ENCODE peak calls at places on chromosomes 12 and 14, in six cellular contexts. H, E, I, W, D and K are unnamed samples. For H3K9me3, the result is how much of the 10 kb centered on the place peaks cover.

GRCh38 chr14:103576371-103577024 is 13.7 kb downstream of the COA8 start:
- DNase-seq in H (peak), E (peak), I (peak), W (peak), D (peak), K (peak)

GRCh38 chr12:69007858-69008314 is 74.9 kb upstream of the CPM start:
- DNase-seq in H (no peak), E (no peak), I (no peak), W (no peak), D (no peak), K (no peak)

GRCh38 chr14:34099630-34100029 is 148.8 kb upstream of the EGLN3 start:
- DNase-seq in H (no peak), E (no peak), I (no peak), W (no peak), D (no peak), K (no peak)

GRCh38 chr14:68527329-68527851 is 265.5 kb downstream of the ZFP36L1 start:
- DNase-seq in H (no peak), E (peak), I (no peak), W (no peak), D (peak), K (no peak)

GRCh38 chr14:33916663-33917565 is 34.0 kb downstream of the EGLN3 start:
- DNase-seq in H (no peak), E (no peak), I (no peak), W (no peak), D (peak), K (peak)

GRCh38 chr12:1348606-1349005 is 245.8 kb downstream of the FBXL14 start:
- DNase-seq in H (no peak), E (no peak), I (no peak), W (no peak), D (no peak), K (no peak)

GRCh38 chr14:91175802-91176201 is 61.9 kb downstream of the DGLUCY start:
- DNase-seq in H (no peak), E (peak), I (no peak), W (no peak), D (no peak), K (no peak)

GRCh38 chr12:38484821-38485220 is 168.2 kb downstream of the ALG10B start:
- DNase-seq in H (no peak), E (no peak), I (no peak), W (no peak), D (no peak), K (no peak)

GRCh38 chr14:99512110-99512449 is 30.9 kb downstream of the CCNK start:
- DNase-seq in H (no peak), E (no peak), I (no peak), W (no peak), D (no peak), K (no peak)

GRCh38 chr14:96240641-96241040 is 15.4 kb upstream of the BDKRB1 start:
- DNase-seq in H (no peak), E (no peak), I (no peak), W (no peak), D (no peak), K (no peak)

GRCh38 chr14:80605536-80605935 is 336.0 kb downstream of the CEP128 start:
- DNase-seq in H (no peak), E (no peak), I (no peak), W (no peak), D (no peak), K (no peak)

GRCh38 chr12:2229661-2230539 is 177.1 kb downstream of the CACNA1C start:
- DNase-seq in H (peak), E (no peak), I (no peak), W (no peak), D (no peak), K (no peak)

GRCh38 chr14:93430319-93430801 is 379 bp upstream of the UNC79 start:
- DNase-seq in H (no peak), E (no peak), I (no peak), W (peak), D (no peak), K (no peak)

GRCh38 chr12:76312314-76312713 is 35.9 kb downstream of the BBS10 start:
- DNase-seq in H (no peak), E (peak), I (no peak), W (no peak), D (peak), K (no peak)

GRCh38 chr12:1933342-1933992 is 15.0 kb upstream of the CACNA2D4 start:
- DNase-seq in H (peak), E (no peak), I (no peak), W (no peak), D (peak), K (peak)

GRCh38 chr14:102275866-102276265 is 29.1 kb downstream of the MOK start:
- DNase-seq in H (no peak), E (no peak), I (no peak), W (no peak), D (no peak), K (no peak)

GRCh38 chr14:73143003-73143402 is 6.7 kb downstream of the PSEN1 start:
- DNase-seq in H (no peak), E (no peak), I (no peak), W (no peak), D (no peak), K (no peak)

GRCh38 chr12:6724409-6724797 is 557 bp downstream of the COPS7A start:
- DNase-seq in H (peak), E (peak), I (peak), W (no peak), D (no peak), K (peak)

GRCh38 chr14:58697266-58697926 is 59.6 kb downstream of the DACT1 start:
- DNase-seq in H (no peak), E (no peak), I (no peak), W (no peak), D (no peak), K (no peak)

GRCh38 chr14:93951798-93952540 is 24.4 kb downstream of the ASB2 start:
- DNase-seq in H (no peak), E (no peak), I (no peak), W (no peak), D (no peak), K (peak)

GRCh38 chr12:2113080-2113479 is 60.3 kb downstream of the CACNA1C start:
- DNase-seq in H (no peak), E (no peak), I (no peak), W (no peak), D (no peak), K (no peak)

GRCh38 chr12:990308-990648 is 745 bp upstream of the ERC1 start:
- DNase-seq in H (peak), E (peak), I (peak), W (peak), D (peak), K (peak)

GRCh38 chr14:24678801-24679247 is 44.8 kb upstream of the GZMB start:
- DNase-seq in H (peak), E (no peak), I (peak), W (peak), D (peak), K (peak)

GRCh38 chr12:124869011-124869665 is 5.5 kb upstream of the SCARB1 start:
- DNase-seq in H (no peak), E (no peak), I (no peak), W (no peak), D (no peak), K (no peak)

GRCh38 chr14:77266336-77266735 is 4.7 kb downstream of the NGB start:
- DNase-seq in H (no peak), E (no peak), I (no peak), W (no peak), D (no peak), K (no peak)

GRCh38 chr12:52681551-52682380 is 1.6 kb upstream of the KRT1 start:
- DNase-seq in H (no peak), E (no peak), I (no peak), W (no peak), D (no peak), K (no peak)

GRCh38 chr12:6540181-6540877 is 6.0 kb downstream of the GAPDH start:
- DNase-seq in H (peak), E (peak), I (peak), W (peak), D (peak), K (peak)

GRCh38 chr14:99645545-99646505 is 896 bp downstream of the HHIPL1 start:
- DNase-seq in H (no peak), E (no peak), I (no peak), W (no peak), D (no peak), K (no peak)

GRCh38 chr12:89525002-89525823 is 617 bp upstream of the GALNT4 start:
- DNase-seq in H (peak), E (peak), I (peak), W (peak), D (peak), K (peak)

GRCh38 chr14:105627701-105628100 is 101.3 kb downstream of the TMEM121 start:
- DNase-seq in H (no peak), E (no peak), I (no peak), W (no peak), D (no peak), K (no peak)
- H3K9me3 ChIP-seq in H (under half), E (under half), I (under half), W (under half), D (under half), K (under half)

GRCh38 chr12:56903374-56903773 is 30.8 kb downstream of the SDR9C7 start:
- DNase-seq in H (no peak), E (no peak), I (no peak), W (no peak), D (no peak), K (no peak)

GRCh38 chr12:56905852-56906251 is 28.4 kb downstream of the SDR9C7 start:
- DNase-seq in H (no peak), E (no peak), I (no peak), W (no peak), D (no peak), K (no peak)

DNA sequence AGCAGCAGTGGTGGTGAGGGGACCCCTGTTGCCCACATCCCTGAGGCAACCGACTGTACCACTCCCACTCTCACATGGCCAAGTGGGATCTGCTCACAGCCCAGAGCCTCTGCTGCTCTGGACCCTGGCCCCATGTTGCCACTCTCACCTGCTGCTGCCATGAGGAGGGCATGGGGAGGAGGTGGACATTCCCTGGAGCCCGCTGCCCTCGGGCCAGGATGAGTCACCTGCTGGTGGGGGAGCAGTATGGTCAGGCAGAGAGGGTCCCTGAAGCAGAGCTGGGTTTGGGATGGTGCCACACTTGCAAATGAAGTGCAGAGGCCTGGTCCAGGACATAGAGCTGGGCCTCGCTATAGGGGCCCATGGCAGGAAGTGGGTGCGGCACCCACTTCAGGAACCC is 26.1 kb downstream of the SDR9C7 start:
- DNase-seq in H (no peak), E (no peak), I (no peak), W (no peak), D (no peak), K (no peak)
- H3K9me3 ChIP-seq in H (under half), E (under half), I (under half), W (under half), D (under half), K (under half)

GRCh38 chr14:105884808-105885281 is 358.5 kb downstream of the TMEM121 start:
- DNase-seq in H (peak), E (peak), I (peak), W (no peak), D (no peak), K (no peak)
- H3K9me3 ChIP-seq in H (under half), E (under half), I (under half), W (under half), D (under half), K (under half)

GRCh38 chr14:106808458-106808857 is 1282.1 kb downstream of the TMEM121 start:
- DNase-seq in H (no peak), E (no peak), I (no peak), W (no peak), D (no peak), K (no peak)

GRCh38 chr14:106811167-106811566 is 1284.8 kb downstream of the TMEM121 start:
- DNase-seq in H (no peak), E (no peak), I (no peak), W (no peak), D (no peak), K (no peak)

GRCh38 chr14:106808907-106809306 is 1282.5 kb downstream of the TMEM121 start:
- DNase-seq in H (no peak), E (no peak), I (no peak), W (no peak), D (no peak), K (no peak)

GRCh38 chr14:106807493-106807892 is 1281.1 kb downstream of the TMEM121 start:
- DNase-seq in H (no peak), E (no peak), I (no peak), W (no peak), D (no peak), K (no peak)

GRCh38 chr14:106809615-106810014 is 1283.2 kb downstream of the TMEM121 start:
- DNase-seq in H (no peak), E (no peak), I (no peak), W (no peak), D (no peak), K (no peak)
- H3K9me3 ChIP-seq in H (under half), E (under half), I (under half), W (under half), D (under half), K (under half)

GRCh38 chr12:57769594-57769993 is 2.3 kb downstream of the METTL1 start:
- DNase-seq in H (no peak), E (no peak), I (no peak), W (no peak), D (no peak), K (no peak)
- H3K9me3 ChIP-seq in H (under half), E (under half), I (under half), W (under half), D (under half), K (under half)